ENCODE peak calls at places on chromosome 10, in ten cellular contexts. S is psoas muscle; F is CD8-positive, alpha-beta T cell; G is fibroblast of the aortic adventitia; V is WERI-Rb-1; L is GM12865; Z is prostate gland; U is A549; I is cardiac muscle cell; X is lung. M is an unnamed sample.

GRCh38 chr10:130135676-130136213 is 446 bp upstream of the GLRX3 start:
- DNase-seq in S (no peak), F (no peak), G (no peak), V (no peak), L (no peak), Z (no peak), U (no peak), I (no peak), X (no peak), M (no peak)

GRCh38 chr10:58609525-58610150 is 97.0 kb downstream of the BICC1 start:
- DNase-seq in S (no peak), F (no peak), G (no peak), V (no peak), L (no peak), Z (no peak), U (no peak), I (no peak), X (no peak), M (no peak)

GRCh38 chr10:124632064-124632531 is 112.1 kb downstream of the FAM53B start:
- DNase-seq in S (peak), F (no peak), G (no peak), V (peak), L (no peak), Z (peak), U (no peak), I (peak), X (peak), M (peak)

GRCh38 chr10:6145414-6145978 is 56.7 kb downstream of the RBM17 start:
- DNase-seq in S (no peak), F (no peak), G (no peak), V (no peak), L (no peak), Z (no peak), U (no peak), I (peak), X (no peak), M (no peak)

GRCh38 chr10:61623101-61623500 is 39.6 kb upstream of the CABCOCO1 start:
- DNase-seq in S (no peak), F (no peak), G (no peak), V (no peak), L (no peak), Z (no peak), U (no peak), I (peak), X (no peak), M (no peak)

GRCh38 chr10:5532231-5532605 is 7.5 kb downstream of the CALML3 start:
- DNase-seq in S (no peak), F (no peak), G (no peak), V (no peak), L (no peak), Z (no peak), U (no peak), I (no peak), X (no peak), M (no peak)

GRCh38 chr10:22568928-22569327 is 145.4 kb downstream of the PIP4K2A start:
- DNase-seq in S (no peak), F (no peak), G (no peak), V (no peak), L (no peak), Z (no peak), U (no peak), I (no peak), X (no peak), M (no peak)

GRCh38 chr10:34993782-34994181 is 96.4 kb downstream of the CUL2 start:
- DNase-seq in S (no peak), F (no peak), G (no peak), V (no peak), L (no peak), Z (no peak), U (no peak), I (no peak), X (no peak), M (no peak)

GRCh38 chr10:88386878-88387773 is 196.0 kb downstream of the RNLS start:
- DNase-seq in S (no peak), F (no peak), G (peak), V (no peak), L (peak), Z (no peak), U (peak), I (peak), X (peak), M (peak)

GRCh38 chr10:132146271-132146671 is 40.5 kb upstream of the DPYSL4 start:
- DNase-seq in S (peak), F (no peak), G (no peak), V (no peak), L (no peak), Z (no peak), U (no peak), I (no peak), X (no peak), M (no peak)

GRCh38 chr10:56928717-56929116 is 567.7 kb upstream of the ZWINT start:
- DNase-seq in S (no peak), F (no peak), G (no peak), V (no peak), L (no peak), Z (no peak), U (no peak), I (peak), X (no peak), M (no peak)

GRCh38 chr10:126421745-126422144 is 33.5 kb upstream of the ADAM12 start:
- DNase-seq in S (peak), F (no peak), G (peak), V (no peak), L (no peak), Z (no peak), U (peak), I (no peak), X (no peak), M (peak)

GRCh38 chr10:108450280-108450679 is 1285.8 kb upstream of the SORCS1 start:
- DNase-seq in S (no peak), F (no peak), G (no peak), V (no peak), L (no peak), Z (no peak), U (no peak), I (no peak), X (no peak), M (no peak)

GRCh38 chr10:17210361-17210760 is 8.9 kb upstream of the TRDMT1 start:
- DNase-seq in S (no peak), F (no peak), G (peak), V (no peak), L (no peak), Z (no peak), U (no peak), I (no peak), X (no peak), M (no peak)

GRCh38 chr10:129683519-129683918 is 216.5 kb downstream of the MGMT start:
- DNase-seq in S (no peak), F (no peak), G (no peak), V (no peak), L (no peak), Z (no peak), U (no peak), I (no peak), X (no peak), M (no peak)

GRCh38 chr10:100345570-100346330 is 1.3 kb upstream of the SCD start:
- DNase-seq in S (no peak), F (no peak), G (peak), V (peak), L (no peak), Z (no peak), U (peak), I (peak), X (no peak), M (peak)

GRCh38 chr10:77872151-77872946 is 54.2 kb downstream of the DLG5 start:
- DNase-seq in S (peak), F (no peak), G (peak), V (no peak), L (no peak), Z (peak), U (no peak), I (no peak), X (no peak), M (no peak)

GRCh38 chr10:132963430-132963960 is 21.1 kb upstream of the CFAP46 start:
- DNase-seq in S (no peak), F (no peak), G (no peak), V (no peak), L (no peak), Z (no peak), U (no peak), I (no peak), X (no peak), M (no peak)

GRCh38 chr10:88042162-88043100 is 179.0 kb downstream of the PTEN start:
- DNase-seq in S (no peak), F (no peak), G (peak), V (peak), L (no peak), Z (peak), U (no peak), I (peak), X (peak), M (peak)

GRCh38 chr10:6507311-6507710 is 72.8 kb downstream of the PRKCQ start:
- DNase-seq in S (no peak), F (no peak), G (no peak), V (no peak), L (peak), Z (no peak), U (no peak), I (no peak), X (no peak), M (no peak)

GRCh38 chr10:112304460-112304859 is 21.3 kb downstream of the TECTB start:
- DNase-seq in S (no peak), F (no peak), G (peak), V (no peak), L (no peak), Z (no peak), U (no peak), I (no peak), X (no peak), M (peak)

GRCh38 chr10:124524991-124525653 is 63.5 kb downstream of the LHPP start:
- DNase-seq in S (peak), F (no peak), G (peak), V (no peak), L (no peak), Z (no peak), U (no peak), I (peak), X (no peak), M (peak)

GRCh38 chr10:3445688-3446087 is 273.1 kb upstream of the PITRM1 start:
- DNase-seq in S (no peak), F (no peak), G (no peak), V (no peak), L (no peak), Z (no peak), U (no peak), I (no peak), X (no peak), M (peak)

GRCh38 chr10:31683682-31684081 is 244.9 kb downstream of the ARHGAP12 start:
- DNase-seq in S (no peak), F (no peak), G (no peak), V (no peak), L (no peak), Z (no peak), U (peak), I (no peak), X (no peak), M (no peak)

GRCh38 chr10:97195654-97196212 is 10.0 kb upstream of the SLIT1 start:
- DNase-seq in S (no peak), F (no peak), G (no peak), V (no peak), L (no peak), Z (no peak), U (no peak), I (no peak), X (no peak), M (no peak)

GRCh38 chr10:18157909-18158308 is 17.7 kb downstream of the CACNB2 start:
- DNase-seq in S (no peak), F (no peak), G (peak), V (no peak), L (no peak), Z (no peak), U (no peak), I (no peak), X (no peak), M (peak)

GRCh38 chr10:3856593-3856992 is 71.6 kb upstream of the KLF6 start:
- DNase-seq in S (no peak), F (no peak), G (no peak), V (no peak), L (no peak), Z (no peak), U (no peak), I (no peak), X (no peak), M (no peak)

GRCh38 chr10:60299961-60300883 is 89.5 kb downstream of the ANK3 start:
- DNase-seq in S (no peak), F (no peak), G (peak), V (no peak), L (no peak), Z (no peak), U (no peak), I (peak), X (no peak), M (peak)

GRCh38 chr10:92688927-92689662 is 660 bp upstream of the HHEX start:
- DNase-seq in S (no peak), F (no peak), G (peak), V (peak), L (peak), Z (peak), U (peak), I (peak), X (peak), M (no peak)

GRCh38 chr10:119802068-119802538 is 70.5 kb downstream of the MCMBP start:
- DNase-seq in S (no peak), F (no peak), G (no peak), V (no peak), L (peak), Z (no peak), U (no peak), I (no peak), X (no peak), M (no peak)

GRCh38 chr10:66180651-66181318 is 745.1 kb upstream of the LRRTM3 start:
- DNase-seq in S (no peak), F (no peak), G (peak), V (peak), L (peak), Z (peak), U (peak), I (peak), X (no peak), M (peak)

GRCh38 chr10:10930979-10931743 is 86.5 kb upstream of the CELF2 start:
- DNase-seq in S (no peak), F (no peak), G (no peak), V (no peak), L (no peak), Z (no peak), U (no peak), I (no peak), X (no peak), M (no peak)

GRCh38 chr10:10922062-10922461 is 95.6 kb upstream of the CELF2 start:
- DNase-seq in S (no peak), F (no peak), G (no peak), V (no peak), L (no peak), Z (no peak), U (no peak), I (no peak), X (no peak), M (no peak)

GRCh38 chr10:10927608-10928007 is 90.1 kb upstream of the CELF2 start:
- DNase-seq in S (no peak), F (no peak), G (no peak), V (no peak), L (no peak), Z (no peak), U (no peak), I (no peak), X (no peak), M (no peak)

GRCh38 chr10:10923029-10923668 is 94.5 kb upstream of the CELF2 start:
- DNase-seq in S (no peak), F (no peak), G (no peak), V (no peak), L (no peak), Z (no peak), U (no peak), I (no peak), X (no peak), M (no peak)

DNA sequence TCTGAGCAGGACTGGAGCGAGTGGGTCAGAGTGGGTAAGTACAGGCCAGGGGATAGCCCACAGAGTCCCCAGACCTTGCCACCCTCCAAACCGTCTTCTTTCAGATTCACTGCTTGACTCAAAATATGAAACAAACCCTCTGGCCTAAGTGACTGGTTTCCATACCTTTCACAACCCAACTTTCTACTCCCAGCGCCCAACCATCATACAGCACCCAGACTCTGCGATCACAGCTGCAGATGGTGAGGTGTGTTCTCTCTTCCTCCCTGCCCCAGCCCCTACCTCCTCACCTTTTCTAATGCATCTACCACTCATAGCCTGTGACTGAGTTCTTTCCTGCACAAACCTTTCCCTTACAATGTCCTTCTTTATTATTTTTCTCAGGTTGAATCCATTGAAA is 92.0 kb upstream of the CELF2 start:
- DNase-seq in S (no peak), F (no peak), G (no peak), V (no peak), L (peak), Z (no peak), U (no peak), I (no peak), X (no peak), M (no peak)
- H3K4me3 ChIP-seq in S (no peak), F (no peak), G (no peak), V (no peak), L (no peak), Z (no peak), U (no peak), I (no peak), X (no peak), M (no peak)

GRCh38 chr10:75111367-75111905 is at the start of gene SAMD8:
- DNase-seq in S (peak), F (peak), G (peak), V (peak), L (peak), Z (peak), U (peak), I (peak), X (peak), M (peak)
- TF ChIP-seq CTCF in S (peak), F (no peak), G (peak), V (no peak), L (no peak), Z (peak), U (no peak), I (peak), X (no peak), M (peak)

GRCh38 chr10:67471022-67471421 is 225.0 kb downstream of the CTNNA3 start:
- DNase-seq in S (no peak), F (no peak), G (no peak), V (no peak), L (peak), Z (no peak), U (no peak), I (no peak), X (no peak), M (no peak)
- H3K4me3 ChIP-seq in S (no peak), F (no peak), G (no peak), V (no peak), L (peak), Z (no peak), U (no peak), I (no peak), X (no peak), M (no peak)

GRCh38 chr10:102627141-102627445 is 17.2 kb upstream of the TRIM8 start:
- DNase-seq in S (no peak), F (no peak), G (no peak), V (no peak), L (no peak), Z (no peak), U (no peak), I (no peak), X (no peak), M (peak)

GRCh38 chr10:102629661-102630614 is 14.3 kb upstream of the TRIM8 start:
- DNase-seq in S (peak), F (no peak), G (peak), V (peak), L (no peak), Z (no peak), U (peak), I (peak), X (no peak), M (peak)

GRCh38 chr10:102630663-102631062 is 13.6 kb upstream of the TRIM8 start:
- DNase-seq in S (peak), F (no peak), G (no peak), V (no peak), L (no peak), Z (no peak), U (no peak), I (no peak), X (no peak), M (no peak)

GRCh38 chr10:102627446-102628293 is 16.6 kb upstream of the TRIM8 start:
- DNase-seq in S (peak), F (no peak), G (peak), V (peak), L (no peak), Z (no peak), U (peak), I (no peak), X (no peak), M (peak)

GRCh38 chr10:102628451-102628911 is 15.8 kb upstream of the TRIM8 start:
- DNase-seq in S (peak), F (no peak), G (no peak), V (no peak), L (no peak), Z (no peak), U (no peak), I (no peak), X (no peak), M (no peak)
- TF ChIP-seq CTCF in S (no peak), F (no peak), G (no peak), V (peak), L (no peak), Z (no peak), U (no peak), I (peak), X (no peak), M (no peak)

GRCh38 chr10:86363833-86364511 is 2.6 kb downstream of the GRID1 start:
- DNase-seq in S (no peak), F (no peak), G (no peak), V (peak), L (no peak), Z (no peak), U (no peak), I (no peak), X (no peak), M (no peak)

GRCh38 chr10:86362566-86363183 is 3.9 kb downstream of the GRID1 start:
- DNase-seq in S (no peak), F (no peak), G (no peak), V (no peak), L (no peak), Z (no peak), U (no peak), I (no peak), X (no peak), M (no peak)

GRCh38 chr10:86364551-86365345 is 1.8 kb downstream of the GRID1 start:
- DNase-seq in S (no peak), F (no peak), G (no peak), V (peak), L (no peak), Z (no peak), U (no peak), I (peak), X (no peak), M (no peak)

GRCh38 chr10:86362129-86362527 is 4.5 kb downstream of the GRID1 start:
- DNase-seq in S (no peak), F (no peak), G (no peak), V (no peak), L (no peak), Z (no peak), U (no peak), I (no peak), X (no peak), M (no peak)

GRCh38 chr10:86363184-86363832 is 3.3 kb downstream of the GRID1 start:
- DNase-seq in S (no peak), F (no peak), G (no peak), V (peak), L (no peak), Z (peak), U (peak), I (peak), X (no peak), M (peak)
- H3K4me3 ChIP-seq in S (peak), F (no peak), G (no peak), V (peak), L (no peak), Z (peak), U (peak), I (peak), X (no peak), M (peak)